ENCODE peak calls at places on chromosome 14, in six cellular contexts. One of them, this sample, is unnamed.

GRCh38 chr14:65784574-65784973 is 372.0 kb downstream of the FUT8 start:
- DNase-seq in kidney: no peak
- DNase-seq in tibial nerve: no peak
- DNase-seq in IMR-90: no peak
- DNase-seq in body of pancreas: no peak
- DNase-seq in right atrium auricular region: no peak
- DNase-seq in this sample: no peak

GRCh38 chr14:61493996-61494395 is 172.6 kb downstream of the PRKCH start:
- DNase-seq in IMR-90: peak; percentile 23
- DNase-seq in body of pancreas: no peak
- DNase-seq in tibial nerve: no peak
- DNase-seq in right atrium auricular region: no peak
- DNase-seq in kidney: no peak
- DNase-seq in this sample: no peak

GRCh38 chr14:66596241-66596985 is 88.5 kb downstream of the GPHN start:
- DNase-seq in kidney: peak; percentile 43
- DNase-seq in right atrium auricular region: no peak
- DNase-seq in tibial nerve: no peak
- DNase-seq in body of pancreas: no peak
- DNase-seq in IMR-90: no peak
- DNase-seq in this sample: no peak

GRCh38 chr14:68628605-68629310 is 164.1 kb downstream of the ZFP36L1 start:
- DNase-seq in IMR-90: no peak
- DNase-seq in tibial nerve: no peak
- DNase-seq in right atrium auricular region: no peak
- DNase-seq in kidney: no peak
- DNase-seq in body of pancreas: peak; percentile 83
- DNase-seq in this sample: no peak

GRCh38 chr14:97513891-97514290 is 716.7 kb downstream of the VRK1 start:
- DNase-seq in IMR-90: no peak
- DNase-seq in right atrium auricular region: no peak
- DNase-seq in tibial nerve: no peak
- DNase-seq in body of pancreas: no peak
- DNase-seq in kidney: no peak
- DNase-seq in this sample: no peak

GRCh38 chr14:104141621-104142091 is 3.3 kb downstream of the KIF26A start:
- DNase-seq in kidney: peak; percentile 63
- DNase-seq in IMR-90: no peak
- DNase-seq in tibial nerve: no peak
- DNase-seq in body of pancreas: peak; percentile 5
- DNase-seq in right atrium auricular region: no peak
- DNase-seq in this sample: no peak

GRCh38 chr14:65229431-65230286 is 127.3 kb upstream of the MAX start:
- DNase-seq in body of pancreas: peak; percentile 53
- DNase-seq in kidney: no peak
- DNase-seq in right atrium auricular region: no peak
- DNase-seq in IMR-90: no peak
- DNase-seq in tibial nerve: no peak
- DNase-seq in this sample: peak; percentile 43

GRCh38 chr14:57051633-57052032 is 217.1 kb downstream of the EXOC5 start:
- DNase-seq in kidney: no peak
- DNase-seq in IMR-90: no peak
- DNase-seq in tibial nerve: no peak
- DNase-seq in right atrium auricular region: no peak
- DNase-seq in body of pancreas: no peak
- DNase-seq in this sample: no peak

GRCh38 chr14:88919502-88919901 is 95.1 kb downstream of the TTC8 start:
- DNase-seq in IMR-90: no peak
- DNase-seq in tibial nerve: no peak
- DNase-seq in right atrium auricular region: no peak
- DNase-seq in kidney: no peak
- DNase-seq in body of pancreas: no peak
- DNase-seq in this sample: no peak

GRCh38 chr14:24062216-24062980 is 9.0 kb upstream of the CPNE6 start:
- DNase-seq in tibial nerve: no peak
- DNase-seq in body of pancreas: peak; percentile 74
- DNase-seq in right atrium auricular region: no peak
- DNase-seq in kidney: peak; percentile 48
- DNase-seq in IMR-90: no peak
- DNase-seq in this sample: no peak

DNA sequence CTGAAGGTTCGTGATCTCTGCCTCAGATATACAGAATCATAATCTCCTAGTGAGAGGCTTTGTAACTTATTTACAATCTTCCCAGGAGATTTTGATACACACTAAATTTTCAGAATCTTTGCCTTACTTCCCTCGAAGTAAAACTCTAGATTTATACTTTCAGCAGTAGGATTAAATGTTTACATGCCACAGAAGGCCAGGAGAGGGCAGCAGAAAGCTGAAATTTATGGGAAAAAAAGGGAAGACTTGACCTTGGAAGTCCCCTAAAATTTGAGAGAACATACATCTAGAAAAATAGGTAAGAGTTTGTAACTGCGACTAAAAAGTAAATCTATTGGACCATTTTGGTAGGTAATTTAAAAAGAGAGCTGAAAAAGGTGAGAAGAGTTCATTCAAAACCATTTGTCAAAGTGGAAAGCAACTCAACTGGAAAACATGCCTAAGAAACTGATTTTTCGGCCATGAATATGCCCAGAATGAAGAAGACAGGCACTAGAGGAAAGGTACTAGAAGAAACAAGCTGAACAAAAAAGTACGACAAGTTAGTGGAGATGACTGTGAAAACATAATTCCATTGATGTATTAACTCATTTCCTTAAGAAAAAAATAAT is 242.0 kb upstream of the MDGA2 start:
- DNase-seq in body of pancreas: peak; percentile 37
- DNase-seq in kidney: no peak
- DNase-seq in IMR-90: peak; percentile 13
- DNase-seq in tibial nerve: no peak
- DNase-seq in right atrium auricular region: no peak
- DNase-seq in this sample: peak; percentile 21
- TF ChIP-seq CTCF in body of pancreas: no peak
- TF ChIP-seq CTCF in kidney: peak; percentile 47
- TF ChIP-seq CTCF in IMR-90: peak; percentile 44
- TF ChIP-seq CTCF in tibial nerve: peak; percentile 53
- TF ChIP-seq CTCF in right atrium auricular region: no peak
- TF ChIP-seq CTCF in this sample: peak; percentile 42

GRCh38 chr14:22472466-22472865 is 116.6 kb downstream of the DAD1 start:
- DNase-seq in IMR-90: no peak
- DNase-seq in kidney: no peak
- DNase-seq in body of pancreas: no peak
- DNase-seq in right atrium auricular region: no peak
- DNase-seq in tibial nerve: no peak
- DNase-seq in this sample: no peak

GRCh38 chr14:22471545-22472121 is 117.4 kb downstream of the DAD1 start:
- DNase-seq in tibial nerve: no peak
- DNase-seq in right atrium auricular region: no peak
- DNase-seq in IMR-90: peak; percentile 32
- DNase-seq in kidney: peak; percentile 75
- DNase-seq in body of pancreas: peak; percentile 79
- DNase-seq in this sample: peak; percentile 65

GRCh38 chr14:22474730-22475351 is 114.2 kb downstream of the DAD1 start:
- DNase-seq in right atrium auricular region: no peak
- DNase-seq in kidney: no peak
- DNase-seq in body of pancreas: no peak
- DNase-seq in tibial nerve: no peak
- DNase-seq in IMR-90: peak; percentile 2
- DNase-seq in this sample: peak; percentile 39

GRCh38 chr14:22475381-22475780 is 113.6 kb downstream of the DAD1 start:
- DNase-seq in tibial nerve: no peak
- DNase-seq in kidney: no peak
- DNase-seq in body of pancreas: no peak
- DNase-seq in IMR-90: no peak
- DNase-seq in right atrium auricular region: no peak
- DNase-seq in this sample: no peak

GRCh38 chr14:22472935-22473854 is 115.8 kb downstream of the DAD1 start:
- DNase-seq in body of pancreas: peak; percentile 61
- DNase-seq in tibial nerve: no peak
- DNase-seq in kidney: no peak
- DNase-seq in right atrium auricular region: no peak
- DNase-seq in IMR-90: peak; percentile 25
- DNase-seq in this sample: peak; percentile 76
- H3K4me3 ChIP-seq in body of pancreas: no peak overlapping the region
- H3K4me3 ChIP-seq in tibial nerve: no peak overlapping the region
- H3K4me3 ChIP-seq in kidney: no peak overlapping the region
- H3K4me3 ChIP-seq in right atrium auricular region: no peak overlapping the region
- H3K4me3 ChIP-seq in IMR-90: no peak overlapping the region
- H3K4me3 ChIP-seq in this sample: no peak overlapping the region

GRCh38 chr14:31672709-31673108 is 111.5 kb downstream of the NUBPL start:
- DNase-seq in IMR-90: no peak
- DNase-seq in body of pancreas: no peak
- DNase-seq in right atrium auricular region: no peak
- DNase-seq in kidney: no peak
- DNase-seq in tibial nerve: no peak
- DNase-seq in this sample: no peak

DNA sequence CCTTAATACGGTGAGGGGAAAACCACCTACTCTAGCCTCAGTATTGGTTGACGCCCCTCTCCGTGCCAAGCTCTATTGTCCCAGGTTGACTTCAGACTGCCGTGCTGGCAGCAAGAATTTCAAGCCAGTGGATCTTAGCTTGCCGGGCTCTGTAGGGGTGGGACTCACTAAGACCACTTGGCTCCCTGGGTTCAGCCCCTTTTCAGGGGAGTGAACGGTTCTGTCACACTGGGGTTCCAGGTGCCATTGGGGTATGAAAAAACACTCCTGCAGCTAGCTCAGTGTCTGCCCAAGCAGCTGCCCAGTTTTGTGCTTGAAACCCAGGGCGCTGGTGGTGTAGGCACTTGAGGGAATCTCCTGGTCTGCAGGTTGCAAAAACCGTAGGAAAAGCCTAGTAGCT is 107.1 kb downstream of the NUBPL start:
- DNase-seq in right atrium auricular region: no peak
- DNase-seq in kidney: no peak
- DNase-seq in body of pancreas: no peak
- DNase-seq in tibial nerve: no peak
- DNase-seq in IMR-90: no peak
- DNase-seq in this sample: no peak
- TF ChIP-seq CTCF in right atrium auricular region: no peak
- TF ChIP-seq CTCF in kidney: no peak
- TF ChIP-seq CTCF in body of pancreas: no peak
- TF ChIP-seq CTCF in tibial nerve: no peak
- TF ChIP-seq CTCF in IMR-90: no peak
- TF ChIP-seq CTCF in this sample: no peak

GRCh38 chr14:47715330-47715729 is 39.9 kb upstream of the MDGA2 start:
- DNase-seq in right atrium auricular region: no peak
- DNase-seq in IMR-90: peak; percentile 0
- DNase-seq in body of pancreas: no peak
- DNase-seq in kidney: no peak
- DNase-seq in tibial nerve: no peak
- DNase-seq in this sample: no peak
- H3K4me3 ChIP-seq in right atrium auricular region: no peak overlapping the region
- H3K4me3 ChIP-seq in IMR-90: no peak overlapping the region
- H3K4me3 ChIP-seq in body of pancreas: no peak overlapping the region
- H3K4me3 ChIP-seq in kidney: no peak overlapping the region
- H3K4me3 ChIP-seq in tibial nerve: no peak overlapping the region
- H3K4me3 ChIP-seq in this sample: no peak overlapping the region

DNA sequence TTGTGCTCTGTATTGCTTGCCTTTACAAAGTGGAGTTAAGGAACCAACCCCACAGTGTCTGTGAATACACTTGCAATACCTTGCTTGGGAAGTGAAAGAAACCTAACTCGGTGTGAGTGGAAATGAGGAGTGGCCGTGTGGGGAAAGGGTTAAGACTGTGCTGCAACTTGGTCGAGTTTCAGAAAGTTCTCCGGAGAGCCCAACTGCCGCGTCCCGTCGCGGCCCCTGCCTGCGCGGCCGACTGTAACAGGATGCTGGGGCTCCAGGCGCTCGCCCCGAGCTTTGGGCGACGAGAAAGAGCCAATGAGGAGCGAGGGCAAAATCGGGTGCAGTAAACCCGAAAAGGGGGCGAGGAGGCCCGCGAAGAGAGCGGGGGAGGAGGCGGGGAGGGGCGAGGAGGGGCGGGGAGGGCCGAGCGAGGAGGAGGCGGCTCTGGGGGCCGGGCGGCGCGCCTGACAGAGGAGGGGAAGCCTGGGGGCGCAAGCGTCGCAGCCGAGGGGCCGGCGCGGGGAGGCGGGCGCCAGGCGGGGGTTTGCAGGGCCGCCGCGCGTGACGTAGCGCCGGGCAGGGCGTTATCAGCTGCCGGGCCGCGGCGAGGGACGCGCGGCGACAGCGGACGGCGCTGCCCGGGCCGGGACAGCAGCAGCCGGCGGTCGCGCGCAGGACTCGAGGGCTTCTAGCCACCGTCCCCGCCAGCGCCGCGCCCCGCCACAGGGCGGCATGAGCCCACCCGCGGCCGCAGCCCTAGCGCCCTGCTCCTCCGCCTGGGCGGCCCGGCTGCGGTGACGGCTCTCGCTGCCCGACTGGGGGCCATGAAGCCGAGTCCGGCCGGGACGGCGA is at the start of gene DACT1:
- DNase-seq in IMR-90: peak; percentile 79
- DNase-seq in tibial nerve: no peak
- DNase-seq in right atrium auricular region: peak; percentile 70
- DNase-seq in body of pancreas: peak; percentile 54
- DNase-seq in kidney: peak; percentile 95
- DNase-seq in this sample: peak; percentile 80
- TF ChIP-seq CTCF in IMR-90: peak; percentile 13
- TF ChIP-seq CTCF in tibial nerve: no peak
- TF ChIP-seq CTCF in right atrium auricular region: no peak
- TF ChIP-seq CTCF in body of pancreas: no peak
- TF ChIP-seq CTCF in kidney: no peak
- TF ChIP-seq CTCF in this sample: no peak

GRCh38 chr14:76484355-76484754 is 108.4 kb downstream of the ESRRB start:
- DNase-seq in tibial nerve: no peak
- DNase-seq in kidney: no peak
- DNase-seq in IMR-90: no peak
- DNase-seq in body of pancreas: no peak
- DNase-seq in right atrium auricular region: no peak
- DNase-seq in this sample: no peak

GRCh38 chr14:76486251-76486743 is 110.4 kb downstream of the ESRRB start:
- DNase-seq in IMR-90: no peak
- DNase-seq in right atrium auricular region: no peak
- DNase-seq in body of pancreas: no peak
- DNase-seq in kidney: no peak
- DNase-seq in tibial nerve: no peak
- DNase-seq in this sample: no peak

GRCh38 chr14:76480426-76480825 is 104.5 kb downstream of the ESRRB start:
- DNase-seq in IMR-90: no peak
- DNase-seq in right atrium auricular region: no peak
- DNase-seq in body of pancreas: no peak
- DNase-seq in tibial nerve: no peak
- DNase-seq in kidney: no peak
- DNase-seq in this sample: no peak
- H3K4me3 ChIP-seq in IMR-90: no peak overlapping the region
- H3K4me3 ChIP-seq in right atrium auricular region: no peak overlapping the region
- H3K4me3 ChIP-seq in body of pancreas: no peak overlapping the region
- H3K4me3 ChIP-seq in tibial nerve: no peak overlapping the region
- H3K4me3 ChIP-seq in kidney: no peak overlapping the region
- H3K4me3 ChIP-seq in this sample: no peak overlapping the region

DNA sequence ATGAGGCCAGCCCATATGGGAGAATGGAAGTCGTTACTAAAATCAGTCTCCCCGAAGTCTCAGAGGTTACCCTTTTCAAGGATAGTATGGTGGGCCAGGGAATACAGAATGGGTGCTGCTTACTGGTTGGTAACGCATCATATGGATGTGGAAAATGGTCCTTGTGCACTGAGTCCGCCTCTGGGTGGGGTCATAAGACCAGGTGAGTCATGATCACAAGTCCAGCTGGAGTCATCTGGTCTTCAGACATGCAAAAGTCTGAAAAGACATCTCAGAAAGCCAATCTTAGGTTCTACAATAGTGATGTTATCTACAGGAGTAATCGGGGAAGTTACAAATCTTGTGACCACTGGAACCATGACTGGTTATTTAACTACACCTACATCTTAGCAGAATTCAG is 71.9 kb upstream of the TCL1B start:
- DNase-seq in IMR-90: no peak
- DNase-seq in kidney: no peak
- DNase-seq in right atrium auricular region: no peak
- DNase-seq in body of pancreas: peak; percentile 43
- DNase-seq in tibial nerve: no peak
- DNase-seq in this sample: no peak
- TF ChIP-seq CTCF in IMR-90: no peak
- TF ChIP-seq CTCF in kidney: peak; percentile 31
- TF ChIP-seq CTCF in right atrium auricular region: no peak
- TF ChIP-seq CTCF in body of pancreas: no peak
- TF ChIP-seq CTCF in tibial nerve: no peak
- TF ChIP-seq CTCF in this sample: no peak